ENCODE peak calls at places on chromosomes 5 and 9, in five cellular contexts. M, D, C, J and G are unnamed samples.

GRCh38 chr9:34125681-34126206 is 754 bp downstream of the DCAF12 start:
- DNase-seq in M (peak), D (no peak), C (peak), J (no peak), G (no peak)

GRCh38 chr5:151580858-151581257 is 10.3 kb downstream of the FAT2 start:
- DNase-seq in M (no peak), D (peak), C (no peak), J (no peak), G (no peak)

GRCh38 chr5:5340206-5340729 is 82.2 kb upstream of the ICE1 start:
- DNase-seq in M (peak), D (no peak), C (peak), J (peak), G (peak)

GRCh38 chr5:177476531-177477233 is 3.2 kb upstream of the DBN1 start:
- DNase-seq in M (peak), D (no peak), C (peak), J (no peak), G (no peak)

GRCh38 chr5:112907166-112907611 is 14.8 kb downstream of the REEP5 start:
- DNase-seq in M (no peak), D (no peak), C (no peak), J (no peak), G (no peak)

GRCh38 chr9:89789922-89790510 is 185.2 kb downstream of the GADD45G start:
- DNase-seq in M (no peak), D (no peak), C (no peak), J (no peak), G (no peak)

GRCh38 chr5:179858241-179858585 is 404 bp downstream of the MRNIP start:
- DNase-seq in M (peak), D (peak), C (peak), J (no peak), G (no peak)

GRCh38 chr5:117943521-117943920 is 1044.8 kb downstream of the DTWD2 start:
- DNase-seq in M (peak), D (no peak), C (no peak), J (no peak), G (no peak)

GRCh38 chr9:22682536-22683392 is 236.1 kb downstream of the DMRTA1 start:
- DNase-seq in M (peak), D (no peak), C (peak), J (no peak), G (peak)

GRCh38 chr5:149434162-149435014 is 55.3 kb upstream of the IL17B start:
- DNase-seq in M (peak), D (peak), C (peak), J (no peak), G (no peak)

GRCh38 chr9:71668717-71669116 is 99.6 kb downstream of the CEMIP2 start:
- DNase-seq in M (no peak), D (no peak), C (no peak), J (no peak), G (no peak)

GRCh38 chr5:55176176-55176818 is 3.3 kb upstream of the CDC20B start:
- DNase-seq in M (no peak), D (no peak), C (no peak), J (no peak), G (no peak)

GRCh38 chr5:10913846-10914245 is 152.8 kb upstream of the DAP start:
- DNase-seq in M (peak), D (no peak), C (peak), J (no peak), G (peak)

GRCh38 chr9:124658165-124659017 is 112.7 kb downstream of the NR6A1 start:
- DNase-seq in M (peak), D (peak), C (peak), J (peak), G (peak)

GRCh38 chr9:136840140-136840876 is 2.0 kb upstream of the AJM1 start:
- DNase-seq in M (no peak), D (no peak), C (no peak), J (no peak), G (no peak)

GRCh38 chr9:122005597-122005996 is 87.5 kb downstream of the TTLL11 start:
- DNase-seq in M (peak), D (no peak), C (peak), J (no peak), G (no peak)

GRCh38 chr9:129640871-129641750 is 840 bp downstream of the ASB6 start:
- DNase-seq in M (no peak), D (no peak), C (no peak), J (no peak), G (no peak)

GRCh38 chr5:171714286-171714685 is 71.3 kb upstream of the SMIM23 start:
- DNase-seq in M (no peak), D (no peak), C (no peak), J (no peak), G (no peak)

GRCh38 chr5:94345257-94345656 is 273.1 kb downstream of the KIAA0825 start:
- DNase-seq in M (no peak), D (no peak), C (no peak), J (no peak), G (no peak)

GRCh38 chr5:76256116-76256889 is 146.8 kb upstream of the IQGAP2 start:
- DNase-seq in M (peak), D (peak), C (peak), J (peak), G (peak)

GRCh38 chr5:34531736-34532135 is 124.4 kb upstream of the RAI14 start:
- DNase-seq in M (peak), D (no peak), C (peak), J (no peak), G (no peak)

GRCh38 chr5:83151821-83152220 is 74.5 kb downstream of the XRCC4 start:
- DNase-seq in M (peak), D (no peak), C (peak), J (no peak), G (no peak)

GRCh38 chr9:11871832-11872231 is 821.4 kb upstream of the TYRP1 start:
- DNase-seq in M (no peak), D (no peak), C (no peak), J (no peak), G (no peak)

GRCh38 chr5:169760229-169760628 is 123.2 kb downstream of the DOCK2 start:
- DNase-seq in M (no peak), D (no peak), C (no peak), J (no peak), G (no peak)

GRCh38 chr5:34586117-34586885 is 69.8 kb upstream of the RAI14 start:
- DNase-seq in M (peak), D (no peak), C (peak), J (no peak), G (peak)

DNA sequence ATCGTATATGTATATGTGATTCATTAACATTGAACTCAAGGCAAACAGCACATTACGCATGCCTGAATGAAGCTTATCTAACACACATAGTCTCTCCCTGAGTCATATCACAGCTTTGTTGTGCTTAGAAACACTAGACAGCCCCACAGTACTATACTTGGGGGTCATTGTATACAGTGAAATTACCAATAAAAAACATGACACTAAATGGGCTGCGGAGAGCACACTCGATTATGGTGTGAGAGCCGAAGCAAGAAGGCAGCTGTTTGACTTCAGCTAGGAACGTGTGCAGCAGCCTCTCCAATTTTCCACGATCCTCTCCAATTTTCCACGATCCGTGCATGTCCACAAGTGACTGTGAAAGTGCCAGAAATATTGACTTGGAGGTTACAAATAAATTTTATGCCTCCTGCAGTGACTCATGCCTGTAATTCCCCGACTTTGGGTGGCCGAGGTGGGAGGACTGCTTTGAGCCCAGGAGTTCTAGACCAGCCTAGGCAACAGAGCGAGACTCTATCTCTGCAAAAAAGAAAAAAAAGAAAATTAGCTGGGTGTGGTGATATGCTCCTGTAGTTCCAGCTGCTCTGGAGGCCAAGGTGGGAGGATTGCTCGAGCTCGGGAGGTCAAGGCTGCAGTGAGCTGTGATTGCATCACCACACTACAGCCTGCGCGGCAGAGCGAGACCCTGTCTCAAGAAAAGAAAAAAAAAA is 102.4 kb downstream of the DAPK1 start:
- DNase-seq in M (peak), D (no peak), C (peak), J (no peak), G (peak)
- H3K4me3 ChIP-seq in M (peak), D (no peak), C (peak), J (no peak), G (no peak)

GRCh38 chr5:40790947-40791593 is 7.1 kb downstream of the PRKAA1 start:
- DNase-seq in M (no peak), D (no peak), C (peak), J (no peak), G (no peak)
- H3K4me3 ChIP-seq in M (peak), D (no peak), C (no peak), J (no peak), G (no peak)

GRCh38 chr5:9543266-9543925 is 2.5 kb downstream of the SEMA5A start:
- DNase-seq in M (peak), D (no peak), C (peak), J (no peak), G (no peak)
- H3K4me3 ChIP-seq in M (peak), D (no peak), C (peak), J (no peak), G (peak)

DNA sequence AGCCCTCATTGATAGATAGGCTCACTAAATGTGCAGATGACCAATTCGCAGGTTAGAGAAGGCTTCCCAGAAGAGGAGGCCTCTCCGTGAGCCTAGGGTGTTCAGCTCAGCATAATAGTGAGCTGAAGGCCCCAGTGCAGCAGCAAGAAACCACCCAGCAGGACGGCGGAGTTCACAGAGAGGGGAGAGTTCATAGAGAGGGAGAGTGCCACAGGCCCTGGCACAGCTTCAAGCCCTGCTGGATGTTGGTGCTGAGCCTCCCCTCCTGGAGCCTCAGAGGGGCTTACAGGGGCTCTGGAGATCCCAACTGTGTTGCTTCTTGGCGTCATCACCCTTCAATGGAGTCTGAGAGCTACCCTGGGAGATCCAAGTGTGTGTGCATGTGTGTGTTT is 2.1 kb downstream of the SLC22A5 start:
- DNase-seq in M (no peak), D (no peak), C (no peak), J (no peak), G (no peak)
- H3K4me3 ChIP-seq in M (no peak), D (no peak), C (no peak), J (no peak), G (no peak)

DNA sequence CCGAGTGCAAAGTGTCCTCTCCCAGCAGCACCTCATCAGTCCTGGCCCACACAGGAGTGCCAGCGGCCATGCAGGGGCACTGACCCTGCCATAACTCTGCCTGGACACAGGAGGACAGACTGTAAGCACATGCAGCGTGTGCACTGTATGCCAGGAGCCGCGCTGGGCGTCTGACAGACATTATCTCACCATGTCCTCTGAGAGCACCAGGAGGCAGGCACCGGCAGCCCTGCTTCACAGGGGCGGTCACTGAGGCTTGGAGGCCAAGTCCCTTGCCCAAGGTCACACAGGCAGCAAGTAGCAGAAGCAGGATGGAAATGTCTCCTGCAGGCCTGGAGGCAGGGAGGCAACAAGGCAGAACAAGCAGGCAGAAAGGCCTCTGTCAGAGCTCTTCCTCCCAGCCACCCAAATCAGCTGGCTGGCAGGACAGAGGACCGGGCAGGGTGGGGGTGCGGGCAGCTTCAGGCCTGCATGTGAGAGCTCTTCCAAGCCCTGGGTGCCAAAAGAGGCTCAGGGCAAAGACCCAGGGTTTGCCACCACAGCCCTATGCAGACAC is 8.4 kb downstream of the EEIG1 start:
- DNase-seq in M (no peak), D (no peak), C (no peak), J (no peak), G (no peak)
- H3K4me3 ChIP-seq in M (no peak), D (no peak), C (peak), J (no peak), G (no peak)

GRCh38 chr5:157142317-157143126 is at the start of gene MED7:
- DNase-seq in M (peak), D (peak), C (peak), J (peak), G (peak)

GRCh38 chr5:157148734-157149615 is 6.3 kb upstream of the MED7 start:
- DNase-seq in M (peak), D (peak), C (peak), J (peak), G (no peak)

GRCh38 chr5:157137691-157138090 is 5.0 kb downstream of the MED7 start:
- DNase-seq in M (no peak), D (no peak), C (no peak), J (no peak), G (peak)

GRCh38 chr5:157143127-157143959 is 678 bp upstream of the MED7 start:
- DNase-seq in M (peak), D (peak), C (peak), J (no peak), G (no peak)
- H3K4me3 ChIP-seq in M (peak), D (peak), C (peak), J (peak), G (peak)

DNA sequence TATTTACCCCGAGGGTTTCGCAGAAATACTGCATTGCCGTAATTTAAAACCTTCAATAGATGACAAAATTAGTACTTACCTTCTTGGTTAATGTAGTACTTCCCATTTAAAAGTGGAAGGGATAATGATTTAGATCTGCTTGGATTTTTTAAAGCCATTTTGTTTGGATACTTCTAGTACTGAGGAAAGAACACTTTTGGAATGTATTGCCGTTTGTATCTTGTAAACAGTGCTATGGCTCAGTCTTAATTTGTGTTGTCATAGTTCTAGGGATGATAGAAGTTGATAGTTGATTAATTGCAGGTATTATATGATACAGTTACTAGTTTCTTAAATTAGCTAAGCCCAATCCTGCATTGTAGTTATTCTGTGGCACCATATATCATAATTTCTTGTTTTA is 33.1 kb downstream of the TNPO1 start:
- DNase-seq in M (no peak), D (no peak), C (no peak), J (no peak), G (no peak)
- H3K4me3 ChIP-seq in M (peak), D (peak), C (peak), J (no peak), G (peak)

GRCh38 chr9:82588801-82589200 is 474.1 kb downstream of the RASEF start:
- DNase-seq in M (no peak), D (no peak), C (no peak), J (no peak), G (no peak)
- H3K4me3 ChIP-seq in M (no peak), D (no peak), C (no peak), J (no peak), G (no peak)

GRCh38 chr9:131610231-131610761 is 65.0 kb downstream of the PRRT1B start:
- DNase-seq in M (peak), D (no peak), C (peak), J (no peak), G (peak)
- H3K4me3 ChIP-seq in M (no peak), D (no peak), C (no peak), J (no peak), G (no peak)